ENCODE peak calls at places on chromosomes 12 and 14, in four cellular contexts. One of them, this sample, is unnamed.

GRCh38 chr12:113241191-113242017 is 20.1 kb downstream of the TPCN1 start:
- DNase-seq in ascending aorta: no peak
- DNase-seq in neural progenitor cell: no peak
- DNase-seq in mesenchymal stem cell: peak; percentile 99
- DNase-seq in this sample: peak; percentile 63

GRCh38 chr14:90717916-90718315 is 98.3 kb downstream of the TTC7B start:
- DNase-seq in ascending aorta: no peak
- DNase-seq in mesenchymal stem cell: peak; percentile 27
- DNase-seq in neural progenitor cell: no peak
- DNase-seq in this sample: no peak

GRCh38 chr12:128449146-128449894 is 182.3 kb downstream of the TMEM132C start:
- DNase-seq in mesenchymal stem cell: peak; percentile 0
- DNase-seq in ascending aorta: no peak
- DNase-seq in neural progenitor cell: no peak
- DNase-seq in this sample: no peak

GRCh38 chr12:2268478-2269286 is 215.9 kb downstream of the CACNA1C start:
- DNase-seq in ascending aorta: no peak
- DNase-seq in neural progenitor cell: no peak
- DNase-seq in mesenchymal stem cell: peak; percentile 56
- DNase-seq in this sample: peak; percentile 50

GRCh38 chr14:91237219-91237618 is 7.3 kb downstream of the GPR68 start:
- DNase-seq in mesenchymal stem cell: peak; percentile 83
- DNase-seq in ascending aorta: no peak
- DNase-seq in neural progenitor cell: no peak
- DNase-seq in this sample: no peak

GRCh38 chr14:90842726-90843125 is 26.5 kb upstream of the TTC7B start:
- DNase-seq in neural progenitor cell: no peak
- DNase-seq in mesenchymal stem cell: no peak
- DNase-seq in ascending aorta: no peak
- DNase-seq in this sample: no peak

GRCh38 chr14:102986810-102987579 is 64.5 kb downstream of the AMN start:
- DNase-seq in neural progenitor cell: no peak
- DNase-seq in ascending aorta: no peak
- DNase-seq in mesenchymal stem cell: peak; percentile 71
- DNase-seq in this sample: no peak

GRCh38 chr12:109310247-109311125 is 1.4 kb upstream of the FOXN4 start:
- DNase-seq in mesenchymal stem cell: no peak
- DNase-seq in neural progenitor cell: peak; percentile 36
- DNase-seq in ascending aorta: no peak
- DNase-seq in this sample: peak; percentile 76

GRCh38 chr14:24119691-24120090 is 4.9 kb upstream of the NRL start:
- DNase-seq in neural progenitor cell: no peak
- DNase-seq in ascending aorta: no peak
- DNase-seq in mesenchymal stem cell: no peak
- DNase-seq in this sample: no peak

GRCh38 chr12:120981407-120981921 is 3.1 kb downstream of the HNF1A start:
- DNase-seq in ascending aorta: no peak
- DNase-seq in mesenchymal stem cell: no peak
- DNase-seq in neural progenitor cell: no peak
- DNase-seq in this sample: no peak

DNA sequence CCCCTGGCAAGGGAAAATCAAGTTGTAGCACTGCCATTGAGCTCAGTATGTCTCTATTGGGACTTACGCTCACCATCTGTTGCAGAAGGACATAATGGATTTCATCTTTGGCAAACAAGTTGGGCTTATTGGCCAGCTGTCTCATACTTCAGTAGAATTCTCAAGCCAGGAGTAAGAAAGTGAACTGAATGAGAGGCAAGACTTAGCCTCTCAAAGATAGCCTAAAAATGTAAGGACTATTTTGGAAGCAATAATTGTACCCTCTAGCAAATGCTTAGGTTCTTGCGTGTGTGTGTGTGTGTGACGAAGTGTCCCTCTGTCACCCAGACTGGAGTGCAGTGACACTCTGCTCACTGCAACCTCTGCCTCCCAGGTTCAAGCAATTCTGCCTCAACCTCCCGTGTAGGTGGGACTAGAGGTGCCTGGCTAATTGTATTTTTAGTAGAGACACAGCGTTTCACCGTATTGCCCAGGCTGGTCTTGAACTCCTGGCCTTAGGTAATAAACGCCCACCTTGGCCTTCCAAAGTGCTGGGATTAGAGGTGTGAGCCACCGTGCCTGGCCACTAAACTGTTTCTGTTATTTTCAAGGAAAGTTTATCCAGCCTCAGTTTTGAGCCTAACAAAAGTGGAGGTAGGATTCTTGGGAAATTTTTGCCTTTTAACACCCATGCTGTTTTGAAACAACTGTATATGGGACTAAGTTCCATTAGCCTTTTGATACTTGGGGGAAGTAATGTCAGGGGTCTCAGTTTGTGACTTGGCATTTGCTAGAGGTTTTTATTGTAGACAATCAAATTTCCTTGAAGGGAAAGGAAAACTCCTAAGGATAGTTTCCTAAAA is 7.0 kb downstream of the HNRNPA1 start:
- DNase-seq in ascending aorta: no peak
- DNase-seq in neural progenitor cell: no peak
- DNase-seq in mesenchymal stem cell: no peak
- DNase-seq in this sample: peak; percentile 83
- H3K27ac ChIP-seq in ascending aorta: no peak overlapping the region
- H3K27ac ChIP-seq in neural progenitor cell: peak overlapping the region; percentile 70
- H3K27ac ChIP-seq in mesenchymal stem cell: no peak overlapping the region
- H3K27ac ChIP-seq in this sample: no peak overlapping the region

DNA sequence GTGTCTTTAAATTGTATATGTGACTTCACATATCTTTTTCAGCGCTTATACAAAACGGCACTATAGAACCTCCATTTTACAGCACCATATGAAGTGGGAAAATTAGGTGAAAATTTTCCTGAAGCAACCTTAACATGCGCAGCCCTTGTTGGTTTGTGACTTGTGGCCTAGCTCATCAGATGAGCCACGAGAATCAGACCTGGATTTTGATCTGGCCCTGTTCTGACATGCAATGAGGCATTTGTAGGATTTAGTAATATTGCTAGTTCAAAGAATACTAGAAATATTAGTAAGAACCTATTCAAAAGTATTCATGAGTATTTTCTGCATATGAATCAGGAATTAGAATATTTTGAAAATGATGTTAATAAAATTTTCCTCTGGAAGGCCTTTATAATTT is 2.9 kb downstream of the CDKN1B start:
- DNase-seq in neural progenitor cell: no peak
- DNase-seq in mesenchymal stem cell: no peak
- DNase-seq in ascending aorta: no peak
- DNase-seq in this sample: no peak
- H3K27ac ChIP-seq in neural progenitor cell: no peak overlapping the region
- H3K27ac ChIP-seq in mesenchymal stem cell: no peak overlapping the region
- H3K27ac ChIP-seq in ascending aorta: peak overlapping the region; percentile 22
- H3K27ac ChIP-seq in this sample: no peak overlapping the region

GRCh38 chr12:126545411-126545810 is 1480.2 kb downstream of the AACS start:
- DNase-seq in neural progenitor cell: no peak
- DNase-seq in ascending aorta: no peak
- DNase-seq in mesenchymal stem cell: peak; percentile 0
- DNase-seq in this sample: no peak
- H3K27ac ChIP-seq in neural progenitor cell: no peak overlapping the region
- H3K27ac ChIP-seq in ascending aorta: no peak overlapping the region
- H3K27ac ChIP-seq in mesenchymal stem cell: no peak overlapping the region
- H3K27ac ChIP-seq in this sample: no peak overlapping the region

GRCh38 chr12:50187084-50187900 is 20.1 kb upstream of the CERS5 start:
- DNase-seq in neural progenitor cell: no peak
- DNase-seq in ascending aorta: no peak
- DNase-seq in mesenchymal stem cell: peak; percentile 69
- DNase-seq in this sample: no peak
- H3K27ac ChIP-seq in neural progenitor cell: no peak overlapping the region
- H3K27ac ChIP-seq in ascending aorta: peak overlapping the region; percentile 89
- H3K27ac ChIP-seq in mesenchymal stem cell: peak overlapping the region; percentile 96
- H3K27ac ChIP-seq in this sample: no peak overlapping the region

GRCh38 chr14:35387209-35387608 is 17.3 kb downstream of the NFKBIA start:
- DNase-seq in neural progenitor cell: no peak
- DNase-seq in ascending aorta: no peak
- DNase-seq in mesenchymal stem cell: no peak
- DNase-seq in this sample: no peak
- H3K27ac ChIP-seq in neural progenitor cell: no peak overlapping the region
- H3K27ac ChIP-seq in ascending aorta: no peak overlapping the region
- H3K27ac ChIP-seq in mesenchymal stem cell: no peak overlapping the region
- H3K27ac ChIP-seq in this sample: no peak overlapping the region

DNA sequence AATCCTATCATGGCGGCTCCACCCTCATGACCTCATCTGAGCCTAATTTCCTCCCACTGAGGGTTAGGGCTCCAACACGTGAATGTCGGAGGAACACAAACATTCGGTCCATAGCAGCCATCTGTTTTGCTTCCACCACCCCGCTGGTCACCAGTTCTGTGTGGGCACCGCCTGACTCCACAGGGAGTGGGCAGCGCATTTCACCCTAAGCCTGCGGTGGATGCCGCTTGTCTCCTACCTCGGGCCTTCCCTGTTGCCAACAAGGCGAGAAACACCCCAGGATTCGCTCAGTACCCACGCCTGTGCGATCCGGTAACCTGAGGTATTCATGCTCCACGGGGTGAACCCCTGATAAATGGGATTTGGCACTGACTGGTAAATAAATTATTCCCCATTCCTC is 95.2 kb upstream of the PPP2R5C start:
- DNase-seq in neural progenitor cell: no peak
- DNase-seq in ascending aorta: no peak
- DNase-seq in mesenchymal stem cell: no peak
- DNase-seq in this sample: no peak
- H3K27ac ChIP-seq in neural progenitor cell: no peak overlapping the region
- H3K27ac ChIP-seq in ascending aorta: no peak overlapping the region
- H3K27ac ChIP-seq in mesenchymal stem cell: no peak overlapping the region
- H3K27ac ChIP-seq in this sample: no peak overlapping the region

GRCh38 chr14:62445570-62445969 is 599.7 kb downstream of the KCNH5 start:
- DNase-seq in mesenchymal stem cell: no peak
- DNase-seq in neural progenitor cell: peak; percentile 49
- DNase-seq in ascending aorta: no peak
- DNase-seq in this sample: no peak
- H3K27ac ChIP-seq in mesenchymal stem cell: no peak overlapping the region
- H3K27ac ChIP-seq in neural progenitor cell: no peak overlapping the region
- H3K27ac ChIP-seq in ascending aorta: no peak overlapping the region
- H3K27ac ChIP-seq in this sample: no peak overlapping the region

DNA sequence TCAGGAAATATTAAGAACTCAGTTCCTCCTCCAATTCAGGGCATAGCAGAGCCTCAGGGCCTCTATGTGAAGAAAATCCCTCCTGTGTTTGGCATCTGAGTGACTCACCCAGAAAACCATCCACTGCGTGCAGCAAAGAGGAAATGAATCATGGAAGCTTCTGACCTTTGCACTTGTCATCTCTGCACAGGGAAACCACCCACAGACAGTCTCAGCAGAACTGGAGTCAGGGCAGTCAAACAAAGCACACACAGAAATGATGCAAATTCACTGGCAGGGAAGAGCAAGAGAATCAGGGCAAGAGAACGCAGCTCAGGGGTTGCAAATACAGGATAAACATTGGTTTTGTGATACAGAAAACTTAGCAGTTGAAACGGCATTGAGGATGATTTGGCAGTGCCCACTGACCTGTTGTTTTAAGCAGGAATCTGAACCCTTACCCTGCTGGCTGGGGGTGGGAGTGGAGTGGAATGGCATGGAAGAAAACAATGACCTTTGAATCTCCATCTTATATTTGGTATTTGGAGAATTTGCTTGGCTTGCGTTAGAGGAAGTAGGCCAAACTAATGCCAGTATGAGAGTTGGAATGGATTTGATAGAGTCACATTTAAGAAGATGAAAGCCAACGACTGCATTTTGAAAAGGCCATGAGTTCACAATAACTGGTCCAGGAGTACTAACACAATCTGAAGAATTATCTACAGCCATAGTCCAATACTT is 53.5 kb downstream of the PHLDA1 start:
- DNase-seq in mesenchymal stem cell: peak; percentile 100
- DNase-seq in neural progenitor cell: no peak
- DNase-seq in ascending aorta: peak; percentile 59
- DNase-seq in this sample: peak; percentile 67
- H3K27ac ChIP-seq in mesenchymal stem cell: peak overlapping the region; percentile 94
- H3K27ac ChIP-seq in neural progenitor cell: no peak overlapping the region
- H3K27ac ChIP-seq in ascending aorta: peak overlapping the region; percentile 91
- H3K27ac ChIP-seq in this sample: peak overlapping the region; percentile 80